ENCODE peak calls at places on chromosomes 16 and 17, in ten cellular contexts. One of them, this sample, is unnamed. For H3K4me1, the result is how much of the 10 kb centered on the place peaks cover.

GRCh38 chr17:59287452-59287851 is 44.0 kb upstream of the YPEL2 start:
- DNase-seq in hepatocyte: no peak
- DNase-seq in IMR-90: peak
- DNase-seq in heart right ventricle: no peak
- DNase-seq in stomach: no peak
- DNase-seq in CD4-positive, alpha-beta memory T cell: no peak
- DNase-seq in neuronal stem cell: no peak
- DNase-seq in body of pancreas: no peak
- DNase-seq in heart left ventricle: no peak
- DNase-seq in transverse colon: no peak
- DNase-seq in this sample: no peak

GRCh38 chr17:39014044-39014794 is 47.0 kb upstream of the FBXO47 start:
- DNase-seq in body of pancreas: no peak
- DNase-seq in neuronal stem cell: no peak
- DNase-seq in CD4-positive, alpha-beta memory T cell: no peak
- DNase-seq in stomach: no peak
- DNase-seq in IMR-90: peak
- DNase-seq in hepatocyte: peak
- DNase-seq in heart left ventricle: no peak
- DNase-seq in heart right ventricle: no peak
- DNase-seq in transverse colon: no peak
- DNase-seq in this sample: no peak

GRCh38 chr16:23410176-23410575 is 42.8 kb downstream of the COG7 start:
- DNase-seq in hepatocyte: no peak
- DNase-seq in neuronal stem cell: no peak
- DNase-seq in heart left ventricle: no peak
- DNase-seq in stomach: no peak
- DNase-seq in transverse colon: no peak
- DNase-seq in IMR-90: peak
- DNase-seq in body of pancreas: no peak
- DNase-seq in CD4-positive, alpha-beta memory T cell: no peak
- DNase-seq in heart right ventricle: no peak
- DNase-seq in this sample: no peak

GRCh38 chr17:60472449-60472848 is 50.2 kb downstream of the CHCT1 start:
- DNase-seq in transverse colon: no peak
- DNase-seq in heart right ventricle: no peak
- DNase-seq in CD4-positive, alpha-beta memory T cell: no peak
- DNase-seq in body of pancreas: no peak
- DNase-seq in hepatocyte: no peak
- DNase-seq in IMR-90: no peak
- DNase-seq in neuronal stem cell: no peak
- DNase-seq in heart left ventricle: no peak
- DNase-seq in stomach: no peak
- DNase-seq in this sample: no peak

GRCh38 chr16:5575121-5575520 is 477.5 kb upstream of the EEF2KMT start:
- DNase-seq in heart left ventricle: no peak
- DNase-seq in CD4-positive, alpha-beta memory T cell: no peak
- DNase-seq in stomach: no peak
- DNase-seq in transverse colon: no peak
- DNase-seq in hepatocyte: no peak
- DNase-seq in IMR-90: no peak
- DNase-seq in body of pancreas: no peak
- DNase-seq in heart right ventricle: no peak
- DNase-seq in neuronal stem cell: no peak
- DNase-seq in this sample: no peak

GRCh38 chr16:86496262-86496928 is 13.9 kb upstream of the FOXF1 start:
- DNase-seq in heart right ventricle: no peak
- DNase-seq in transverse colon: no peak
- DNase-seq in stomach: no peak
- DNase-seq in hepatocyte: no peak
- DNase-seq in CD4-positive, alpha-beta memory T cell: no peak
- DNase-seq in IMR-90: no peak
- DNase-seq in heart left ventricle: no peak
- DNase-seq in neuronal stem cell: no peak
- DNase-seq in body of pancreas: no peak
- DNase-seq in this sample: no peak

GRCh38 chr17:57569860-57570259 is 175.2 kb downstream of the CCDC182 start:
- DNase-seq in transverse colon: no peak
- DNase-seq in body of pancreas: no peak
- DNase-seq in hepatocyte: no peak
- DNase-seq in CD4-positive, alpha-beta memory T cell: no peak
- DNase-seq in heart left ventricle: no peak
- DNase-seq in IMR-90: no peak
- DNase-seq in heart right ventricle: no peak
- DNase-seq in neuronal stem cell: no peak
- DNase-seq in stomach: no peak
- DNase-seq in this sample: no peak

GRCh38 chr17:20896153-20896649 is 146.6 kb downstream of the USP22 start:
- DNase-seq in hepatocyte: no peak
- DNase-seq in IMR-90: peak
- DNase-seq in neuronal stem cell: no peak
- DNase-seq in heart right ventricle: peak
- DNase-seq in CD4-positive, alpha-beta memory T cell: peak
- DNase-seq in body of pancreas: peak
- DNase-seq in stomach: peak
- DNase-seq in heart left ventricle: peak
- DNase-seq in transverse colon: peak
- DNase-seq in this sample: no peak

GRCh38 chr17:10583834-10584233 is 34.4 kb upstream of the MYH2 start:
- DNase-seq in transverse colon: no peak
- DNase-seq in neuronal stem cell: no peak
- DNase-seq in body of pancreas: no peak
- DNase-seq in hepatocyte: no peak
- DNase-seq in IMR-90: no peak
- DNase-seq in CD4-positive, alpha-beta memory T cell: no peak
- DNase-seq in stomach: no peak
- DNase-seq in heart left ventricle: no peak
- DNase-seq in heart right ventricle: no peak
- DNase-seq in this sample: no peak

GRCh38 chr16:64096671-64097070 is 1025.2 kb downstream of the CDH11 start:
- DNase-seq in IMR-90: no peak
- DNase-seq in transverse colon: no peak
- DNase-seq in body of pancreas: no peak
- DNase-seq in heart left ventricle: no peak
- DNase-seq in stomach: no peak
- DNase-seq in neuronal stem cell: no peak
- DNase-seq in hepatocyte: no peak
- DNase-seq in heart right ventricle: no peak
- DNase-seq in CD4-positive, alpha-beta memory T cell: no peak
- DNase-seq in this sample: no peak

GRCh38 chr16:9297437-9298113 is 206.1 kb downstream of the HAPSTR1 start:
- DNase-seq in neuronal stem cell: no peak
- DNase-seq in heart left ventricle: peak
- DNase-seq in IMR-90: no peak
- DNase-seq in stomach: peak
- DNase-seq in body of pancreas: peak
- DNase-seq in hepatocyte: peak
- DNase-seq in transverse colon: no peak
- DNase-seq in heart right ventricle: peak
- DNase-seq in CD4-positive, alpha-beta memory T cell: no peak
- DNase-seq in this sample: no peak

GRCh38 chr17:33292184-33292980 is 713 bp downstream of the ASIC2 start:
- DNase-seq in hepatocyte: peak
- DNase-seq in heart left ventricle: no peak
- DNase-seq in stomach: no peak
- DNase-seq in transverse colon: peak
- DNase-seq in heart right ventricle: peak
- DNase-seq in body of pancreas: no peak
- DNase-seq in IMR-90: peak
- DNase-seq in neuronal stem cell: peak
- DNase-seq in CD4-positive, alpha-beta memory T cell: no peak
- DNase-seq in this sample: peak

GRCh38 chr17:75783803-75784472 is 668 bp upstream of the UNK start:
- DNase-seq in hepatocyte: peak
- DNase-seq in body of pancreas: peak
- DNase-seq in heart right ventricle: no peak
- DNase-seq in IMR-90: no peak
- DNase-seq in neuronal stem cell: no peak
- DNase-seq in stomach: peak
- DNase-seq in transverse colon: peak
- DNase-seq in CD4-positive, alpha-beta memory T cell: no peak
- DNase-seq in heart left ventricle: no peak
- DNase-seq in this sample: peak

GRCh38 chr17:9021158-9021984 is at the start of gene NTN1:
- DNase-seq in hepatocyte: peak
- DNase-seq in neuronal stem cell: peak
- DNase-seq in body of pancreas: peak
- DNase-seq in transverse colon: peak
- DNase-seq in IMR-90: peak
- DNase-seq in heart left ventricle: peak
- DNase-seq in stomach: peak
- DNase-seq in heart right ventricle: peak
- DNase-seq in CD4-positive, alpha-beta memory T cell: peak
- DNase-seq in this sample: peak

DNA sequence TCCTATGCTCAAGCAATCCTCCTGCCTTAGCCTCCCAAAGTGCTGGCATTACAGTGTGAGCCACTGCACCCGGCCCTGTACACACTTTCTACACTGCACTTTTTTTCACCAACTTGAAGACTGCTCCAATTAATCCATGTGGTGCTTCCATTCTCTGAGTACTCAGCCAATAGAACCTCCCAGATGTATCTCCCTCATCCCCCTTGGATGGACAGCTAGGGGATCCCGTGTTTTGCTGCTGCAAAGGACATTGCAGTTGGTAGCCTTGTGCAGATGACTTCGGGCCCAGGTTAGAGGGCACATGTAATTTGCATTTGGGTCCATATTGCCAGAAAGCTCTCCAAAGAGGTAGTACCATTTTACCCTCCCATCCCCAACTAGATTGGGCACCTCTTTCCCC is 59.9 kb downstream of the SREBF1 start:
- DNase-seq in body of pancreas: no peak
- DNase-seq in hepatocyte: no peak
- DNase-seq in heart left ventricle: no peak
- DNase-seq in transverse colon: no peak
- DNase-seq in CD4-positive, alpha-beta memory T cell: no peak
- DNase-seq in IMR-90: no peak
- DNase-seq in heart right ventricle: no peak
- DNase-seq in neuronal stem cell: no peak
- DNase-seq in stomach: no peak
- DNase-seq in this sample: no peak
- H3K4me1 ChIP-seq in body of pancreas: under half
- H3K4me1 ChIP-seq in hepatocyte: under half
- H3K4me1 ChIP-seq in heart left ventricle: under half
- H3K4me1 ChIP-seq in transverse colon: under half
- H3K4me1 ChIP-seq in CD4-positive, alpha-beta memory T cell: under half
- H3K4me1 ChIP-seq in IMR-90: under half
- H3K4me1 ChIP-seq in heart right ventricle: under half
- H3K4me1 ChIP-seq in neuronal stem cell: under half
- H3K4me1 ChIP-seq in stomach: under half
- H3K4me1 ChIP-seq in this sample: under half

GRCh38 chr16:56744996-56745640 is 15.2 kb downstream of the NUP93 start:
- DNase-seq in stomach: no peak
- DNase-seq in hepatocyte: peak
- DNase-seq in neuronal stem cell: no peak
- DNase-seq in body of pancreas: no peak
- DNase-seq in heart left ventricle: no peak
- DNase-seq in CD4-positive, alpha-beta memory T cell: no peak
- DNase-seq in heart right ventricle: no peak
- DNase-seq in transverse colon: no peak
- DNase-seq in IMR-90: no peak
- DNase-seq in this sample: no peak

GRCh38 chr16:56747486-56748045 is 17.6 kb downstream of the NUP93 start:
- DNase-seq in heart left ventricle: no peak
- DNase-seq in CD4-positive, alpha-beta memory T cell: no peak
- DNase-seq in stomach: no peak
- DNase-seq in transverse colon: no peak
- DNase-seq in hepatocyte: no peak
- DNase-seq in heart right ventricle: no peak
- DNase-seq in body of pancreas: no peak
- DNase-seq in IMR-90: no peak
- DNase-seq in neuronal stem cell: no peak
- DNase-seq in this sample: no peak

GRCh38 chr16:56748191-56748590 is 18.3 kb downstream of the NUP93 start:
- DNase-seq in stomach: no peak
- DNase-seq in heart left ventricle: no peak
- DNase-seq in body of pancreas: no peak
- DNase-seq in transverse colon: no peak
- DNase-seq in hepatocyte: no peak
- DNase-seq in CD4-positive, alpha-beta memory T cell: no peak
- DNase-seq in IMR-90: no peak
- DNase-seq in heart right ventricle: no peak
- DNase-seq in neuronal stem cell: no peak
- DNase-seq in this sample: no peak

GRCh38 chr16:56749806-56750491 is 20.0 kb downstream of the NUP93 start:
- DNase-seq in hepatocyte: no peak
- DNase-seq in body of pancreas: no peak
- DNase-seq in heart left ventricle: no peak
- DNase-seq in transverse colon: no peak
- DNase-seq in CD4-positive, alpha-beta memory T cell: no peak
- DNase-seq in neuronal stem cell: no peak
- DNase-seq in IMR-90: no peak
- DNase-seq in heart right ventricle: no peak
- DNase-seq in stomach: no peak
- DNase-seq in this sample: no peak

GRCh38 chr16:56748826-56749225 is 18.9 kb downstream of the NUP93 start:
- DNase-seq in heart left ventricle: no peak
- DNase-seq in neuronal stem cell: no peak
- DNase-seq in hepatocyte: no peak
- DNase-seq in stomach: no peak
- DNase-seq in body of pancreas: no peak
- DNase-seq in IMR-90: no peak
- DNase-seq in CD4-positive, alpha-beta memory T cell: no peak
- DNase-seq in transverse colon: no peak
- DNase-seq in heart right ventricle: no peak
- DNase-seq in this sample: no peak
- H3K4me1 ChIP-seq in heart left ventricle: under half
- H3K4me1 ChIP-seq in neuronal stem cell: under half
- H3K4me1 ChIP-seq in hepatocyte: under half
- H3K4me1 ChIP-seq in stomach: under half
- H3K4me1 ChIP-seq in body of pancreas: under half
- H3K4me1 ChIP-seq in IMR-90: under half
- H3K4me1 ChIP-seq in CD4-positive, alpha-beta memory T cell: under half
- H3K4me1 ChIP-seq in transverse colon: under half
- H3K4me1 ChIP-seq in heart right ventricle: under half
- H3K4me1 ChIP-seq in this sample: under half

GRCh38 chr17:55286681-55287589 is 22.2 kb downstream of the HLF start:
- DNase-seq in heart left ventricle: no peak
- DNase-seq in neuronal stem cell: no peak
- DNase-seq in IMR-90: peak
- DNase-seq in transverse colon: peak
- DNase-seq in CD4-positive, alpha-beta memory T cell: no peak
- DNase-seq in stomach: peak
- DNase-seq in hepatocyte: no peak
- DNase-seq in body of pancreas: peak
- DNase-seq in heart right ventricle: no peak
- DNase-seq in this sample: peak
- H3K4me1 ChIP-seq in heart left ventricle: under half
- H3K4me1 ChIP-seq in neuronal stem cell: under half
- H3K4me1 ChIP-seq in IMR-90: under half
- H3K4me1 ChIP-seq in transverse colon: under half
- H3K4me1 ChIP-seq in CD4-positive, alpha-beta memory T cell: under half
- H3K4me1 ChIP-seq in stomach: under half
- H3K4me1 ChIP-seq in hepatocyte: under half
- H3K4me1 ChIP-seq in body of pancreas: half or more
- H3K4me1 ChIP-seq in heart right ventricle: half or more
- H3K4me1 ChIP-seq in this sample: under half

DNA sequence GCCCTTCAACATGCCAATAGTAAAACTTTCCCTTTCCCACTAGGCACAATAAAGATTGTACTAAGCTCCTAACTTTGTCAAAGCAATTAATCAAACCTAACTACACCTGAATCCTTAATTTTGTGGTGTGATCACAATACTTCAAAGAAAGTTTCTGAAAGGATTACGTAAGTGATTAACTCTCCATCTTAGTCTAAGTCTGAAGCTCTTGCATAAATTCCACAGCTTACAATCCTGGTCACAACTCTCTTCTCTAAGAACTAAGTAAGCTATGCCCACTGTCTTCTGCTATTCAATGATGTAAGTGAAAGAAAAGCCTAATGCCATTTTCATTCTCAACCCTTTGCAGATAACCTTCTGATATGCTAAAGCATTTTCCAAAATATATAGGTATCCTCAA is 15.4 kb downstream of the SIAH1 start:
- DNase-seq in stomach: no peak
- DNase-seq in body of pancreas: no peak
- DNase-seq in neuronal stem cell: no peak
- DNase-seq in heart left ventricle: no peak
- DNase-seq in IMR-90: no peak
- DNase-seq in CD4-positive, alpha-beta memory T cell: no peak
- DNase-seq in transverse colon: no peak
- DNase-seq in heart right ventricle: no peak
- DNase-seq in hepatocyte: no peak
- DNase-seq in this sample: no peak
- H3K4me1 ChIP-seq in stomach: under half
- H3K4me1 ChIP-seq in body of pancreas: under half
- H3K4me1 ChIP-seq in neuronal stem cell: under half
- H3K4me1 ChIP-seq in heart left ventricle: under half
- H3K4me1 ChIP-seq in IMR-90: under half
- H3K4me1 ChIP-seq in CD4-positive, alpha-beta memory T cell: under half
- H3K4me1 ChIP-seq in transverse colon: under half
- H3K4me1 ChIP-seq in heart right ventricle: under half
- H3K4me1 ChIP-seq in hepatocyte: under half
- H3K4me1 ChIP-seq in this sample: under half